ENCODE peak calls at places on chromosomes 11 and 22, in eight cellular contexts. O is lower leg skin, X is HCT116, R is A549, M is heart right ventricle, L is astrocyte, N is AG09309, T is B cell. K is an unnamed sample.

GRCh38 chr22:17633217-17633997 is 4.9 kb upstream of the ATP6V1E1 start:
- DNase-seq in O (no peak), X (peak; percentile 87), R (peak; percentile 66), M (no peak), L (peak; percentile 92), N (peak; percentile 53), T (no peak), K (peak; percentile 88)

GRCh38 chr22:43750751-43751150 is 61.4 kb downstream of the EFCAB6 start:
- DNase-seq in O (no peak), X (no peak), R (no peak), M (no peak), L (no peak), N (no peak), T (no peak), K (no peak)

GRCh38 chr11:114125531-114125930 is 66.0 kb downstream of the ZBTB16 start:
- DNase-seq in O (no peak), X (no peak), R (no peak), M (no peak), L (no peak), N (no peak), T (no peak), K (no peak)

GRCh38 chr11:83713701-83714100 is 427.5 kb upstream of the CCDC90B start:
- DNase-seq in O (no peak), X (no peak), R (no peak), M (no peak), L (peak; percentile 32), N (no peak), T (no peak), K (peak; percentile 17)

GRCh38 chr11:134643115-134643514 is 231.1 kb upstream of the B3GAT1 start:
- DNase-seq in O (no peak), X (no peak), R (no peak), M (no peak), L (no peak), N (no peak), T (no peak), K (no peak)

GRCh38 chr11:120068114-120068573 is 69.8 kb downstream of the TRIM29 start:
- DNase-seq in O (no peak), X (no peak), R (no peak), M (no peak), L (peak; percentile 33), N (no peak), T (no peak), K (peak; percentile 29)

GRCh38 chr11:17778956-17779860 is 44.6 kb downstream of the KCNC1 start:
- DNase-seq in O (no peak), X (no peak), R (no peak), M (no peak), L (no peak), N (no peak), T (no peak), K (no peak)

GRCh38 chr22:44167501-44167900 is 13.2 kb upstream of the PARVG start:
- DNase-seq in O (no peak), X (no peak), R (no peak), M (no peak), L (no peak), N (no peak), T (no peak), K (no peak)

GRCh38 chr11:108713076-108713790 is 48.4 kb downstream of the DDX10 start:
- DNase-seq in O (no peak), X (no peak), R (no peak), M (no peak), L (peak; percentile 75), N (no peak), T (no peak), K (peak; percentile 42)

GRCh38 chr11:128341280-128341679 is 246.1 kb downstream of the ETS1 start:
- DNase-seq in O (no peak), X (no peak), R (no peak), M (no peak), L (no peak), N (no peak), T (no peak), K (no peak)

GRCh38 chr11:37699644-37700043 is 1101.6 kb upstream of the RAG2 start:
- DNase-seq in O (no peak), X (no peak), R (no peak), M (no peak), L (no peak), N (no peak), T (no peak), K (no peak)

GRCh38 chr11:134229131-134229790 is 4.8 kb downstream of the VPS26B start:
- DNase-seq in O (no peak), X (no peak), R (no peak), M (no peak), L (no peak), N (no peak), T (no peak), K (peak; percentile 30)

GRCh38 chr11:18706330-18707243 is 8.0 kb downstream of the TMEM86A start:
- DNase-seq in O (peak; percentile 70), X (no peak), R (no peak), M (peak; percentile 49), L (no peak), N (no peak), T (peak; percentile 59), K (no peak)

GRCh38 chr11:73416711-73417265 is 40.6 kb downstream of the RELT start:
- DNase-seq in O (no peak), X (no peak), R (no peak), M (no peak), L (no peak), N (peak; percentile 24), T (no peak), K (no peak)

GRCh38 chr11:2259897-2260451 is 10.4 kb downstream of the ASCL2 start:
- DNase-seq in O (no peak), X (no peak), R (no peak), M (no peak), L (no peak), N (no peak), T (no peak), K (no peak)

GRCh38 chr11:43419460-43419859 is 60.7 kb downstream of the TTC17 start:
- DNase-seq in O (no peak), X (peak; percentile 2), R (peak; percentile 44), M (no peak), L (peak; percentile 8), N (no peak), T (no peak), K (peak; percentile 44)

GRCh38 chr22:19357270-19358105 is 66.0 kb upstream of the CLTCL1 start:
- DNase-seq in O (peak; percentile 9), X (no peak), R (no peak), M (no peak), L (peak; percentile 9), N (no peak), T (no peak), K (peak; percentile 70)

GRCh38 chr11:3841426-3842304 is 906 bp upstream of the RHOG start:
- DNase-seq in O (peak; percentile 79), X (peak; percentile 68), R (peak; percentile 93), M (peak; percentile 87), L (peak; percentile 64), N (peak; percentile 32), T (peak; percentile 99), K (peak; percentile 74)

GRCh38 chr11:76836613-76837291 is 24.0 kb upstream of the ACER3 start:
- DNase-seq in O (no peak), X (no peak), R (no peak), M (no peak), L (no peak), N (no peak), T (no peak), K (no peak)
- TF ChIP-seq CTCF in O (no peak), X (peak; percentile 16), R (no peak), M (no peak), L (no peak), N (peak; percentile 37), T (no peak), K (peak; percentile 32)

GRCh38 chr11:102280237-102280833 is 36.9 kb upstream of the BIRC3 start:
- DNase-seq in O (no peak), X (no peak), R (no peak), M (no peak), L (no peak), N (no peak), T (no peak), K (no peak)

GRCh38 chr11:102283088-102283487 is 34.2 kb upstream of the BIRC3 start:
- DNase-seq in O (no peak), X (no peak), R (no peak), M (no peak), L (peak; percentile 68), N (no peak), T (no peak), K (peak; percentile 46)

GRCh38 chr11:102284008-102284407 is 33.3 kb upstream of the BIRC3 start:
- DNase-seq in O (no peak), X (no peak), R (no peak), M (no peak), L (no peak), N (no peak), T (no peak), K (no peak)

GRCh38 chr11:102276302-102277182 is 40.7 kb upstream of the BIRC3 start:
- DNase-seq in O (no peak), X (no peak), R (no peak), M (no peak), L (peak; percentile 36), N (no peak), T (no peak), K (peak; percentile 9)

GRCh38 chr11:102279641-102280170 is 37.6 kb upstream of the BIRC3 start:
- DNase-seq in O (peak; percentile 68), X (no peak), R (peak; percentile 9), M (no peak), L (peak; percentile 56), N (peak; percentile 43), T (no peak), K (peak; percentile 8)
- TF ChIP-seq CTCF in O (no peak), X (no peak), R (no peak), M (no peak), L (peak; percentile 21), N (peak; percentile 43), T (no peak), K (peak; percentile 26)

DNA sequence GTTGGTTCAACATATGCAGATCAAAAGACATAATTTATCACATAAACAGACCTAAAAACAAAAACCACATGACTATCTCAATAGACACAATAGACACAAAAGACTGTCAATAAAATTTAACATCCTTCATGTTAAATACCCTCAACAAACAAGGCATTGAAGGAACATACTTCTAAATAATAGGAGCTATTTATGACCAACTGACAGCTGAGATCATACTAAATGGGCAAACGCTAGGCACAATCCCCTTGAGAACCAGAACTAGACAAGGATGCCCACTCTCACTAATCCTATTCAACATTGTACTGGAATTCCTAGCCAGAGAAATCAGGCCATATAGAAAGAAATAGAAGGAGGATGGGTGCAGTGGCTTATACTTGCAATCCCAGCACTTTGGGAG is 50.3 kb upstream of the GLYAT start:
- DNase-seq in O (no peak), X (no peak), R (no peak), M (no peak), L (no peak), N (no peak), T (no peak), K (no peak)
- TF ChIP-seq CTCF in O (no peak), X (no peak), R (no peak), M (no peak), L (no peak), N (no peak), T (no peak), K (no peak)

DNA sequence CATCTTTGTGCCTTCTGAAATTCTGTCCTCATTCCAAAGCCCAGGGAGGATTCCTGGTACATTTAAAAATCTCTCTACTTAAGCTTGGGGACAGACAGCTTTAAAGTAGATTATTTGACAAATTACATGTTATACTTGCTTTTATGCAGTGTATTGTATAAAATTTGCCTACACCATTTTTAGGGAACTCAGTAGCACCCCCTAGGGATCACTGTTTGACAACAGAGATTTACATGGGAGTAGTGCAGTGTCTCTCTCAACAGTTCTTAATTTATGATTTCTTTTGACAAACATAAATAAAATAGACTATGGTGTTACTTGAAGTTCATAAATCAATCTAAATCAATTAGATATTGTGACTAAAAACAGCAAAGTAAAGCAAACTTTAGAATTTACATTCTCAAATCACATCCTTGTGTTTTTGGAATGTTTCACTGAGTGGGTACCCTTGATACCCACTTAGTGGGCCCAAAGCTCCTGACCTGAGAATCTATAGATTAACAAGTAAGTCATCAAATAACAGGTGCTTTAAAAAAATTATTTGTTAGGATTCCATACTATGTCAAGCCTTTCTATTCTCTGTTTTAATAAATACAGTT is 428.8 kb downstream of the DYNC2H1 start:
- DNase-seq in O (no peak), X (peak; percentile 21), R (peak; percentile 17), M (no peak), L (no peak), N (no peak), T (no peak), K (peak; percentile 54)
- TF ChIP-seq CTCF in O (no peak), X (peak; percentile 66), R (peak; percentile 22), M (peak; percentile 54), L (peak; percentile 52), N (peak; percentile 64), T (peak; percentile 10), K (peak; percentile 86)

K was measured in HFFc6.